ENCODE peak calls at places on chromosomes 5 and 9, in five cellular contexts. Y, F, I, K and V are unnamed samples.

GRCh38 chr5:167945542-167946384 is 345.7 kb upstream of the WWC1 start:
- DNase-seq in Y (no peak), F (peak), K (no peak), I (no peak), V (no peak)

GRCh38 chr5:178116406-178116885 is 3.1 kb downstream of the N4BP3 start:
- DNase-seq in Y (peak), K (no peak), F (no peak), I (no peak), V (peak)

GRCh38 chr9:135227641-135228251 is 140.3 kb downstream of the OLFM1 start:
- DNase-seq in F (peak), I (no peak), K (peak), Y (no peak), V (no peak)

GRCh38 chr5:140882591-140882899 is 621 bp downstream of the PCDHA13 start:
- DNase-seq in Y (no peak), K (no peak), F (peak), I (no peak), V (peak)

GRCh38 chr5:5721881-5722280 is 299.4 kb downstream of the ICE1 start:
- DNase-seq in F (no peak), Y (no peak), I (no peak), K (no peak), V (no peak)

GRCh38 chr9:74803366-74804017 is 84.2 kb downstream of the TRPM6 start:
- DNase-seq in F (no peak), K (no peak), Y (no peak), I (peak), V (no peak)

GRCh38 chr9:136511670-136512592 is 29.1 kb upstream of the SEC16A start:
- DNase-seq in I (no peak), K (peak), Y (no peak), F (no peak), V (no peak)

GRCh38 chr9:86714976-86715375 is 232.3 kb downstream of the GAS1 start:
- DNase-seq in I (no peak), Y (no peak), F (no peak), K (no peak), V (no peak)

GRCh38 chr9:78072586-78073199 is 41.1 kb upstream of the GNAQ start:
- DNase-seq in I (no peak), F (no peak), Y (no peak), K (no peak), V (no peak)